ENCODE peak calls at places on chromosomes 3 and 15, in seven cellular contexts. G, Z, I, J, N, D and E are unnamed samples.

GRCh38 chr15:86231864-86232801 is 152.5 kb downstream of the AGBL1 start:
- DNase-seq in G (peak; percentile 27), D (peak; percentile 20), I (peak; percentile 21), Z (no peak), N (peak; percentile 84), J (peak; percentile 21), E (peak; percentile 26)

GRCh38 chr3:8503461-8503860 is 1.8 kb downstream of the LMCD1 start:
- DNase-seq in D (peak; percentile 76), I (no peak), Z (no peak), J (no peak), G (peak; percentile 57), N (no peak), E (no peak)

GRCh38 chr15:98347001-98347400 is 301.3 kb upstream of the IGF1R start:
- DNase-seq in I (no peak), D (no peak), N (no peak), G (no peak), J (no peak), Z (no peak), E (peak; percentile 1)

GRCh38 chr3:64824281-64824980 is 136.6 kb upstream of the ADAMTS9 start:
- DNase-seq in N (no peak), Z (no peak), D (peak; percentile 83), G (peak; percentile 21), J (no peak), I (peak; percentile 76), E (no peak)

GRCh38 chr15:66390670-66391069 is 4.0 kb downstream of the MAP2K1 start:
- DNase-seq in J (no peak), N (no peak), Z (no peak), G (peak; percentile 53), D (no peak), I (peak; percentile 22), E (no peak)

GRCh38 chr3:153038779-153039178 is 123.2 kb upstream of the RAP2B start:
- DNase-seq in I (no peak), D (peak; percentile 29), J (no peak), G (peak; percentile 50), Z (peak; percentile 23), N (no peak), E (no peak)

GRCh38 chr3:13268961-13269391 is 151.1 kb downstream of the NUP210 start:
- DNase-seq in G (no peak), D (no peak), N (no peak), Z (no peak), I (no peak), J (no peak), E (no peak)

GRCh38 chr3:183208260-183208659 is 44.8 kb upstream of the B3GNT5 start:
- DNase-seq in I (no peak), D (no peak), J (no peak), G (no peak), Z (no peak), N (no peak), E (no peak)

GRCh38 chr3:126300761-126301481 is 56.3 kb downstream of the KLF15 start:
- DNase-seq in N (peak; percentile 59), I (peak; percentile 10), D (peak; percentile 46), Z (peak; percentile 62), G (no peak), J (peak; percentile 54), E (peak; percentile 23)

GRCh38 chr3:113097821-113098516 is 107.2 kb downstream of the GTPBP8 start:
- DNase-seq in G (peak; percentile 96), N (no peak), Z (peak; percentile 79), J (no peak), D (peak; percentile 88), I (peak; percentile 64), E (peak; percentile 92)

GRCh38 chr3:33687406-33688010 is 30.5 kb downstream of the CLASP2 start:
- DNase-seq in Z (no peak), D (peak; percentile 76), J (no peak), N (no peak), G (peak; percentile 36), I (peak; percentile 53), E (peak; percentile 31)

GRCh38 chr15:52391074-52391473 is 95.5 kb upstream of the MYO5C start:
- DNase-seq in Z (no peak), J (no peak), I (no peak), N (no peak), D (no peak), G (no peak), E (no peak)

GRCh38 chr3:50217681-50218080 is 12.6 kb downstream of the SLC38A3 start:
- DNase-seq in N (no peak), G (no peak), D (no peak), J (no peak), Z (no peak), I (no peak), E (no peak)

GRCh38 chr3:60399861-60400845 is 851.1 kb downstream of the FHIT start:
- DNase-seq in I (peak; percentile 1), G (peak; percentile 4), N (no peak), D (peak; percentile 10), J (no peak), Z (no peak), E (peak; percentile 5)

GRCh38 chr3:190586631-190587000 is 72.7 kb downstream of the IL1RAP start:
- DNase-seq in I (peak; percentile 62), Z (peak; percentile 44), J (no peak), N (no peak), D (peak; percentile 65), G (peak; percentile 86), E (peak; percentile 39)

GRCh38 chr3:54356299-54357037 is 234.1 kb downstream of the CACNA2D3 start:
- DNase-seq in Z (peak; percentile 32), J (no peak), G (peak; percentile 2), I (peak; percentile 31), N (peak; percentile 14), D (no peak), E (peak; percentile 35)

GRCh38 chr3:36954452-36955134 is 9.7 kb upstream of the TRANK1 start:
- DNase-seq in G (no peak), N (no peak), J (no peak), Z (no peak), D (no peak), I (no peak), E (no peak)

GRCh38 chr3:122941233-122942206 is 86.0 kb downstream of the SEMA5B start:
- DNase-seq in N (no peak), D (peak; percentile 45), Z (no peak), G (peak; percentile 6), J (no peak), I (peak; percentile 22), E (no peak)

GRCh38 chr3:172288625-172289024 is 159.6 kb downstream of the GHSR start:
- DNase-seq in N (no peak), G (no peak), J (no peak), Z (no peak), D (no peak), I (no peak), E (no peak)

GRCh38 chr3:24259901-24260512 is 234.6 kb downstream of the THRB start:
- DNase-seq in D (peak; percentile 72), I (peak; percentile 66), Z (no peak), G (peak; percentile 32), N (no peak), J (peak; percentile 62), E (no peak)

GRCh38 chr15:77145370-77145769 is 74.5 kb upstream of the TSPAN3 start:
- DNase-seq in N (no peak), Z (no peak), I (no peak), J (no peak), G (no peak), D (no peak), E (no peak)

GRCh38 chr15:77143606-77144005 is 72.7 kb upstream of the TSPAN3 start:
- DNase-seq in I (peak; percentile 10), N (no peak), Z (no peak), G (peak; percentile 14), J (no peak), D (peak; percentile 43), E (no peak)

GRCh38 chr15:77143191-77143590 is 72.3 kb upstream of the TSPAN3 start:
- DNase-seq in N (no peak), Z (no peak), G (no peak), D (no peak), I (no peak), J (no peak), E (no peak)

GRCh38 chr15:77144028-77144427 is 73.1 kb upstream of the TSPAN3 start:
- DNase-seq in Z (no peak), I (peak; percentile 71), J (no peak), G (peak; percentile 49), D (peak; percentile 78), N (no peak), E (peak; percentile 58)

GRCh38 chr15:77144492-77145070 is 73.7 kb upstream of the TSPAN3 start:
- DNase-seq in G (peak; percentile 94), Z (peak; percentile 27), N (no peak), I (peak; percentile 94), D (peak; percentile 98), J (no peak), E (peak; percentile 99)
- H3K4me3 ChIP-seq in G (no peak overlapping the region), Z (no peak overlapping the region), N (no peak overlapping the region), I (no peak overlapping the region), D (no peak overlapping the region), J (no peak overlapping the region), E (no peak overlapping the region)

GRCh38 chr3:128950223-128950938 is 43.5 kb downstream of the CFAP92 start:
- DNase-seq in I (peak; percentile 11), J (no peak), D (peak; percentile 77), G (peak; percentile 24), N (peak; percentile 76), Z (no peak), E (peak; percentile 4)
- TF ChIP-seq CTCF in I (peak; percentile 14), J (no peak), D (peak; percentile 70), G (peak; percentile 22), N (peak; percentile 56), Z (peak; percentile 54), E (no peak)

DNA sequence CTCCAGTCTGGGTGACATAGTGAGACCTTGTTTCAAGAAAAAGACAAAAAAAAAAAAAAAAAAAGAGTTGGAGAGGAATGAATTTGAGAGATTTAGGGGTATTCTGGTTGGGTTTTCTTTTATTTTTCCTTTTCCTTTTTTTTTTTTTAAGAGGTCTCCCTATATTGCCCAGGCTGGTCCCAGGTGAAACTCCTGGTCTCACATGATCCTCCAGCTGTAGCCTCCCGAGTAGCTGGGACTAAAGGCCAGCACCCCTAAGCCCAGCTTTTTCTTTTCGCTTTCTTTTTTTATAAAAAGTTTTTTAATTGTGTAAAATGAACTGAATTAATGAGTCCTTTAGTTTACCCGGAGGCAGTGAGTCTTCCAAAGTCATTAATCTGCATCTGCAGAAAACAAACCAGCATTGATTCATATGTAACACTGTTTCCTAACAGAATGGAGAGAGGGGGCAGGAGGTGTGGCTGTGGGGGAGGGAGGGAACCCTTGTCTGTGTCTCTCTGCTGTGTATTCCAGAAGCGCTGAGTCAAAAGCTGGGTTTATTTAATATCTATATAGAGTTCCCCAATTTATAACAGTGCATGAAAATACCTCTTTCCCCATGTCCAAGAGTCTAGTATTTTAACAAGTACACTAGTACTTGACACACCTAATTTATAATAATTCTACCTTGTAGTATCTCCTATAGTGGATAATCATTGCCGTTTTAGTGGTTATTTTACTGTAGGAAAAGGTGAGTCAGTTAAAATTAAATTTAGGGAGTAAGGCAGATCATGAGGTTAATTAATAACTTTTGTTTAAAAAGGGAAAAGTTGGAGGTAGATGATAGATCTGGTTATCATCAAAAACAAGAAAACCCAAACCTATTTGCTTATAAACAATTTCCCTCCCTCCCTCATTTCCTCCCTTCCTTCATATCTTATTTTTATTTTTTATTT is 2.6 kb upstream of the DPPA4 start:
- DNase-seq in N (peak; percentile 76), D (no peak), G (no peak), Z (no peak), I (no peak), J (no peak), E (no peak)
- H3K4me3 ChIP-seq in N (no peak overlapping the region), D (no peak overlapping the region), G (no peak overlapping the region), Z (no peak overlapping the region), I (no peak overlapping the region), J (no peak overlapping the region), E (no peak overlapping the region)

DNA sequence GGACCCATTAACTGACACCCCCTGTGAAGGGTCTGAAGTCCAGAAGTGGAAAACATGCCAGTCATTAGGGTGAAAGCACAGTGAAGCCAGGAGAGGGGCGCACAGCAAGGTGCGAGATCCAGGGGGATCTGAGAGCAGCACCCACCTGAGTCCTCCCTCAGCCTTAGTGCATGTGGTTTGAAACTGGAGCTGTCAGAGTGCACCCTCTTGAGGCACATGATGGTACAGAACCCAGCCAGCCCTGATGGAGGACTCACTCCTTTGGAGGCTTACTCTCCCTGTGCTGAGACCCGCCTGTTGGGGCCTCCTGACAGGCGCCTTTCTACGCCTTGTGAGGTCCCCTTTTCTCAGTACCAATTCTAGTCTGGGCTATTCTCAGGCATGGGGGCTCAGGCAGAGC is 77.8 kb downstream of the IL20RB start:
- DNase-seq in I (peak; percentile 29), Z (no peak), D (peak; percentile 53), J (no peak), N (peak; percentile 86), G (peak; percentile 22), E (no peak)
- TF ChIP-seq CTCF in I (peak; percentile 48), Z (peak; percentile 49), D (peak; percentile 63), J (no peak), N (peak; percentile 73), G (peak; percentile 32), E (peak; percentile 46)